ENCODE peak calls at places on chromosomes 2 and 18, in four cellular contexts. S is NCI-H446 treated with DMSO at 0.1 percent for 48 hours, A is NCI-H460, Y is ELF-1. P is an unnamed sample.

GRCh38 chr2:149877913-149878312 is 290.3 kb upstream of the MMADHC start:
- DNase-seq in S (no peak), A (no peak), Y (no peak), P (no peak)

GRCh38 chr18:79439201-79440023 is 43.7 kb downstream of the NFATC1 start:
- DNase-seq in S (no peak), A (no peak), Y (no peak), P (peak)

GRCh38 chr2:234003972-234004617 is 46.4 kb upstream of the SPP2 start:
- DNase-seq in S (peak), A (peak), Y (no peak), P (no peak)

GRCh38 chr2:128577141-128577930 is 258.7 kb upstream of the HS6ST1 start:
- DNase-seq in S (no peak), A (no peak), Y (no peak), P (no peak)

GRCh38 chr18:79203017-79203605 is 133.9 kb downstream of the ATP9B start:
- DNase-seq in S (no peak), A (no peak), Y (no peak), P (no peak)

GRCh38 chr2:217685255-217685605 is 317.6 kb downstream of the TNS1 start:
- DNase-seq in S (no peak), A (peak), Y (peak), P (peak)

GRCh38 chr18:74476154-74476553 is 19.0 kb upstream of the DIPK1C start:
- DNase-seq in S (no peak), A (no peak), Y (peak), P (peak)

GRCh38 chr2:26706616-26707473 is 14.3 kb downstream of the KCNK3 start:
- DNase-seq in S (no peak), A (no peak), Y (peak), P (peak)

GRCh38 chr2:176096243-176096985 is 3.2 kb upstream of the HOXD12 start:
- DNase-seq in S (no peak), A (no peak), Y (no peak), P (no peak)

GRCh38 chr18:62436636-62437519 is 85.9 kb upstream of the ZCCHC2 start:
- DNase-seq in S (no peak), A (peak), Y (no peak), P (peak)

GRCh38 chr2:32865399-32866068 is 81.2 kb upstream of the LTBP1 start:
- DNase-seq in S (no peak), A (peak), Y (no peak), P (no peak)

GRCh38 chr18:45457933-45458332 is 157.3 kb upstream of the SLC14A2 start:
- DNase-seq in S (peak), A (no peak), Y (no peak), P (no peak)

GRCh38 chr18:10563886-10564285 is 38.1 kb downstream of the NAPG start:
- DNase-seq in S (peak), A (no peak), Y (no peak), P (no peak)

GRCh38 chr18:55918449-55918848 is 330.5 kb upstream of the TCF4 start:
- DNase-seq in S (no peak), A (no peak), Y (no peak), P (no peak)